ENCODE peak calls at places on chromosomes 5 and 9, in seven cellular contexts. G is T-helper 2 cell; H is SHP77; X is colonic mucosa; T is NK-92 treated with Interleukin-12 subunit alpha and Interleukin-12 subunit beta, amount 100 ng/mL, for 24 hours; Y is uterus; C is ovary. F is an unnamed sample.

GRCh38 chr5:13831236-13831810 is 113.2 kb downstream of the DNAH5 start:
- DNase-seq in G (no peak), H (no peak), X (no peak), T (no peak), Y (no peak), C (no peak), F (no peak)

GRCh38 chr5:156479864-156480263 is 152.9 kb downstream of the SGCD start:
- DNase-seq in G (no peak), H (no peak), X (peak; percentile 27), T (no peak), Y (no peak), C (no peak), F (no peak)

GRCh38 chr5:152070591-152070990 is 145.9 kb upstream of the GLRA1 start:
- DNase-seq in G (no peak), H (no peak), X (no peak), T (no peak), Y (no peak), C (no peak), F (no peak)

GRCh38 chr5:127846884-127847283 is 143.7 kb downstream of the CCDC192 start:
- DNase-seq in G (no peak), H (no peak), X (no peak), T (no peak), Y (no peak), C (no peak), F (no peak)

GRCh38 chr5:129664336-129664937 is 83.5 kb upstream of the MINAR2 start:
- DNase-seq in G (no peak), H (peak; percentile 26), X (peak; percentile 55), T (peak; percentile 11), Y (no peak), C (no peak), F (no peak)

GRCh38 chr5:53303105-53303504 is 177.3 kb upstream of the FST start:
- DNase-seq in G (no peak), H (no peak), X (no peak), T (no peak), Y (no peak), C (no peak), F (no peak)

GRCh38 chr5:150350524-150351344 is 6.8 kb upstream of the TCOF1 start:
- DNase-seq in G (no peak), H (peak; percentile 70), X (peak; percentile 89), T (peak; percentile 75), Y (peak; percentile 67), C (peak; percentile 49), F (no peak)

GRCh38 chr9:130484362-130485072 is 39.8 kb downstream of the ASS1 start:
- DNase-seq in G (no peak), H (no peak), X (no peak), T (no peak), Y (no peak), C (no peak), F (no peak)

GRCh38 chr5:83428126-83428525 is 43.4 kb upstream of the VCAN start:
- DNase-seq in G (no peak), H (no peak), X (no peak), T (no peak), Y (no peak), C (no peak), F (no peak)

GRCh38 chr9:90552317-90552716 is 90.3 kb downstream of the DIRAS2 start:
- DNase-seq in G (no peak), H (no peak), X (no peak), T (no peak), Y (no peak), C (no peak), F (no peak)

GRCh38 chr9:92094655-92095054 is 20.6 kb downstream of the SPTLC1 start:
- DNase-seq in G (no peak), H (no peak), X (no peak), T (no peak), Y (no peak), C (no peak), F (no peak)

GRCh38 chr9:137318976-137319375 is 16.9 kb upstream of the NRARP start:
- DNase-seq in G (no peak), H (peak; percentile 32), X (no peak), T (no peak), Y (peak; percentile 31), C (peak; percentile 23), F (no peak)

GRCh38 chr9:126860757-126861466 is 473 bp downstream of the ZBTB34 start:
- DNase-seq in G (no peak), H (peak; percentile 29), X (peak; percentile 51), T (no peak), Y (no peak), C (no peak), F (no peak)

GRCh38 chr9:4768681-4769080 is 24.1 kb upstream of the RCL1 start:
- DNase-seq in G (no peak), H (no peak), X (no peak), T (no peak), Y (no peak), C (no peak), F (no peak)

GRCh38 chr9:6076856-6077255 is 61.4 kb upstream of the RANBP6 start:
- DNase-seq in G (no peak), H (no peak), X (no peak), T (no peak), Y (no peak), C (no peak), F (no peak)

GRCh38 chr5:14156611-14157493 is 13.7 kb downstream of the TRIO start:
- DNase-seq in G (no peak), H (no peak), X (no peak), T (no peak), Y (no peak), C (no peak), F (no peak)

GRCh38 chr5:88262116-88262515 is 6.5 kb downstream of the TMEM161B start:
- DNase-seq in G (no peak), H (no peak), X (no peak), T (no peak), Y (no peak), C (no peak), F (no peak)

GRCh38 chr9:87498046-87498815 is 564 bp downstream of the DAPK1 start:
- DNase-seq in G (no peak), H (no peak), X (peak; percentile 43), T (no peak), Y (peak; percentile 40), C (peak; percentile 65), F (no peak)

GRCh38 chr5:153901449-153901848 is 137.3 kb downstream of the FAM114A2 start:
- DNase-seq in G (no peak), H (no peak), X (no peak), T (no peak), Y (no peak), C (no peak), F (no peak)

GRCh38 chr5:77239126-77239741 is 28.8 kb downstream of the PDE8B start:
- DNase-seq in G (no peak), H (no peak), X (no peak), T (no peak), Y (no peak), C (no peak), F (no peak)

GRCh38 chr5:149379177-149379761 is at the start of gene IL17B:
- DNase-seq in G (no peak), H (peak; percentile 26), X (no peak), T (no peak), Y (no peak), C (no peak), F (no peak)

GRCh38 chr9:33942471-33943083 is 106.1 kb downstream of the UBAP2 start:
- DNase-seq in G (no peak), H (no peak), X (no peak), T (no peak), Y (no peak), C (no peak), F (no peak)

GRCh38 chr9:72809586-72809985 is 143.3 kb downstream of the ALDH1A1 start:
- DNase-seq in G (no peak), H (no peak), X (no peak), T (no peak), Y (no peak), C (no peak), F (no peak)

GRCh38 chr9:19479874-19480273 is 71.1 kb downstream of the ACER2 start:
- DNase-seq in G (no peak), H (no peak), X (no peak), T (no peak), Y (no peak), C (no peak), F (no peak)

GRCh38 chr5:170832241-170832640 is 29.6 kb upstream of the RANBP17 start:
- DNase-seq in G (no peak), H (no peak), X (no peak), T (no peak), Y (no peak), C (no peak), F (no peak)

GRCh38 chr5:150266807-150267408 is 22.7 kb downstream of the CAMK2A start:
- DNase-seq in G (no peak), H (peak; percentile 18), X (no peak), T (no peak), Y (no peak), C (no peak), F (no peak)

GRCh38 chr5:173139631-173140030 is 4.7 kb upstream of the BNIP1 start:
- DNase-seq in G (no peak), H (no peak), X (no peak), T (no peak), Y (no peak), C (no peak), F (no peak)

GRCh38 chr5:173513521-173513991 is 102.9 kb downstream of the BOD1 start:
- DNase-seq in G (no peak), H (no peak), X (no peak), T (no peak), Y (no peak), C (no peak), F (no peak)

GRCh38 chr9:96022445-96023031 is 147.0 kb downstream of the ERCC6L2 start:
- DNase-seq in G (no peak), H (peak; percentile 14), X (peak; percentile 53), T (peak; percentile 31), Y (no peak), C (no peak), F (no peak)

GRCh38 chr5:150209020-150209635 is 19.3 kb downstream of the SLC6A7 start:
- DNase-seq in G (no peak), H (peak; percentile 9), X (peak; percentile 82), T (no peak), Y (no peak), C (no peak), F (no peak)

GRCh38 chr9:86042226-86042625 is 57.1 kb downstream of the GOLM1 start:
- DNase-seq in G (no peak), H (no peak), X (no peak), T (no peak), Y (no peak), C (no peak), F (no peak)

GRCh38 chr9:121954477-121955175 is 138.5 kb downstream of the TTLL11 start:
- DNase-seq in G (no peak), H (no peak), X (no peak), T (no peak), Y (peak; percentile 77), C (peak; percentile 61), F (no peak)

GRCh38 chr5:157271740-157272271 is 5.9 kb downstream of the CYFIP2 start:
- DNase-seq in G (peak; percentile 49), H (no peak), X (no peak), T (peak; percentile 89), Y (no peak), C (no peak), F (peak; percentile 67)

GRCh38 chr9:80134487-80134886 is 562.7 kb downstream of the TLE4 start:
- DNase-seq in G (no peak), H (no peak), X (no peak), T (no peak), Y (no peak), C (no peak), F (no peak)

GRCh38 chr9:113875917-113876805 is at the start of gene ZNF618:
- DNase-seq in G (no peak), H (peak; percentile 28), X (no peak), T (no peak), Y (peak; percentile 40), C (peak; percentile 64), F (peak; percentile 6)

GRCh38 chr9:98974994-98975712 is 31.4 kb downstream of the COL15A1 start:
- DNase-seq in G (peak; percentile 65), H (peak; percentile 53), X (peak; percentile 89), T (peak; percentile 41), Y (peak; percentile 92), C (peak; percentile 91), F (peak; percentile 72)